ENCODE peak calls at places on chromosomes 3 and 15, in eight cellular contexts. C, R, X, S, L, M, T and A are unnamed samples.
A peak's percentile ranks its signal among the peaks of the same experiment; 100 is the strongest.

GRCh38 chr15:73295630-73296286 is 73.0 kb downstream of the HCN4 start:
- DNase-seq in C (peak; percentile 37), R (no peak), X (peak; percentile 90), S (no peak), L (no peak), M (peak; percentile 37), T (no peak), A (no peak)

GRCh38 chr3:169964176-169964575 is 2.4 kb upstream of the SEC62 start:
- DNase-seq in C (peak; percentile 35), R (no peak), X (no peak), S (no peak), L (no peak), M (peak; percentile 42), T (no peak), A (no peak)

GRCh38 chr3:187629711-187630110 is 40.5 kb downstream of the SST start:
- DNase-seq in C (no peak), R (no peak), X (no peak), S (no peak), L (no peak), M (peak; percentile 14), T (no peak), A (no peak)

GRCh38 chr3:55549172-55549571 is 62.1 kb upstream of the WNT5A start:
- DNase-seq in C (no peak), R (no peak), X (peak; percentile 30), S (no peak), L (no peak), M (no peak), T (no peak), A (no peak)

GRCh38 chr3:159158213-159158612 is 356.4 kb downstream of the MFSD1 start:
- DNase-seq in C (peak; percentile 22), R (no peak), X (no peak), S (no peak), L (peak; percentile 27), M (peak; percentile 68), T (no peak), A (peak; percentile 75)

GRCh38 chr15:41637086-41637485 is 23.1 kb upstream of the MGA start:
- DNase-seq in C (no peak), R (no peak), X (no peak), S (no peak), L (no peak), M (no peak), T (no peak), A (no peak)

GRCh38 chr3:152331018-152331541 is 62.4 kb downstream of the MBNL1 start:
- DNase-seq in C (peak; percentile 92), R (no peak), X (no peak), S (no peak), L (no peak), M (peak; percentile 93), T (no peak), A (peak; percentile 74)

GRCh38 chr3:133742351-133743091 is 3.7 kb upstream of the TF start:
- DNase-seq in C (peak; percentile 12), R (no peak), X (no peak), S (no peak), L (no peak), M (no peak), T (no peak), A (no peak)

GRCh38 chr3:4334548-4334947 is 31.4 kb downstream of the SETMAR start:
- DNase-seq in C (no peak), R (no peak), X (no peak), S (no peak), L (peak; percentile 45), M (no peak), T (no peak), A (no peak)
- TF ChIP-seq CTCF in C (peak; percentile 19), R (peak; percentile 14), X (no peak), S (no peak), L (peak; percentile 47), M (peak; percentile 5), T (no peak), A (no peak)

GRCh38 chr3:20930034-20930433 is 744.0 kb upstream of the SGO1 start:
- DNase-seq in C (peak; percentile 32), R (no peak), X (peak; percentile 21), S (no peak), L (peak; percentile 64), M (peak; percentile 29), T (no peak), A (peak; percentile 45)
- TF ChIP-seq CTCF in C (peak; percentile 52), R (peak; percentile 50), X (peak; percentile 35), S (peak; percentile 49), L (peak; percentile 87), M (peak; percentile 40), T (peak; percentile 44), A (peak; percentile 27)

DNA sequence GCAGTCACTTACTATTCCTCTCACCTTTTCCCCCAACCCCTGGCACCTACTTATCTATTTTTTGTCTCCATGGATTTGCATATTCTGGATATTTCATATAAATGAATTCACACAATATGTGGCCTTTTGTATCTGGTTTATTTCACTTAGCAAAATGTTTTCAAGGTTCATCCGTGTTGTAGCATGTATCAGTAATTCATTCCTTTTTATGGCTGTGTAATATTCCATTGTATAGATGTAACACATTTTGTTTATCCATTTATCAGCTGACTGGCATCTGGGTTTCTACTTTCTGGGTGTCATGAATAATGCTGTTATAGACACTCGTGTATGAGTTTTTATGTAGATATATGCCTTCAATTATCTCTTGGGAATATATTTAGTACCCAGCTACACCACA is 5.8 kb downstream of the MNS1 start:
- DNase-seq in C (no peak), R (no peak), X (no peak), S (no peak), L (no peak), M (no peak), T (no peak), A (no peak)
- TF ChIP-seq CTCF in C (no peak), R (no peak), X (no peak), S (no peak), L (no peak), M (no peak), T (no peak), A (no peak)

GRCh38 chr15:56869573-56869972 is 48.9 kb upstream of the TCF12 start:
- DNase-seq in C (peak; percentile 49), R (no peak), X (peak; percentile 33), S (no peak), L (peak; percentile 59), M (peak; percentile 47), T (no peak), A (peak; percentile 65)
- TF ChIP-seq CTCF in C (peak; percentile 45), R (peak; percentile 50), X (peak; percentile 52), S (peak; percentile 68), L (peak; percentile 81), M (peak; percentile 40), T (peak; percentile 53), A (peak; percentile 46)

GRCh38 chr3:126349071-126349470 is 8.1 kb downstream of the KLF15 start:
- DNase-seq in C (no peak), R (no peak), X (no peak), S (no peak), L (no peak), M (no peak), T (no peak), A (no peak)

GRCh38 chr3:126349611-126350501 is 7.4 kb downstream of the KLF15 start:
- DNase-seq in C (no peak), R (no peak), X (no peak), S (no peak), L (no peak), M (no peak), T (no peak), A (no peak)

GRCh38 chr3:126346466-126346865 is 10.7 kb downstream of the KLF15 start:
- DNase-seq in C (no peak), R (no peak), X (no peak), S (no peak), L (no peak), M (no peak), T (no peak), A (no peak)

GRCh38 chr3:126347543-126348161 is 9.6 kb downstream of the KLF15 start:
- DNase-seq in C (no peak), R (no peak), X (no peak), S (peak; percentile 53), L (no peak), M (no peak), T (no peak), A (peak; percentile 0)

DNA sequence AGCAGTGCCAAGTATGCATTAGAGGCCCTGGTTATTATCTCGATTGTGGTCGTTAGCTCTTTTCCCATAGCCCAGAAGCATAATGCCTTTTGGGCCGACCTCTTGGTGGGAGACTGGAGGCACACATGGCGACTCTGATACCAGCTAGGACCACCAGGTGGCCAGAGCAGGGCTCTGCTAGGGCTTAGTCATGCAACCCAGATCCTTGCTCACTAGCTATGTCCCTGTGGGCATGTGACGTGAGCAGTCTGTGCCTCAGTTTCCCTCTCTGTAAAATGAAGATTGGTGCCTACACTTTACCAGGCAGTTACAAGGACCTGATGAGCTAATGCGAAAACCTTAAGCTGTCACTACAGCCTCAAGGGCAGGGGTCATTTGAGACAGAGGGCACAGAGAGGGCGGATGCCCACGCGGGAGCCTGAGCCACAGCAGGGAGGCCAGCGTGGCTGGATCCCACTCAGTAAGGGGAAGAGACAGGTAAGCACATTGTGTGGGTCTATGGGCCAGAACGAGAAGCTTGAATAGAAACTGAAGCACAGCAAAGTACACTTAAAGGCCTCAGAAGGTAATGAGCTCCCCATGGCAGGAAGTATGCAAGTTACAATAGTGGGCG is 8.8 kb downstream of the KLF15 start:
- DNase-seq in C (peak; percentile 12), R (peak; percentile 8), X (no peak), S (peak; percentile 46), L (peak; percentile 71), M (peak; percentile 14), T (no peak), A (no peak)
- TF ChIP-seq CTCF in C (peak; percentile 21), R (peak; percentile 40), X (peak; percentile 26), S (no peak), L (peak; percentile 54), M (peak; percentile 16), T (no peak), A (peak; percentile 30)

DNA sequence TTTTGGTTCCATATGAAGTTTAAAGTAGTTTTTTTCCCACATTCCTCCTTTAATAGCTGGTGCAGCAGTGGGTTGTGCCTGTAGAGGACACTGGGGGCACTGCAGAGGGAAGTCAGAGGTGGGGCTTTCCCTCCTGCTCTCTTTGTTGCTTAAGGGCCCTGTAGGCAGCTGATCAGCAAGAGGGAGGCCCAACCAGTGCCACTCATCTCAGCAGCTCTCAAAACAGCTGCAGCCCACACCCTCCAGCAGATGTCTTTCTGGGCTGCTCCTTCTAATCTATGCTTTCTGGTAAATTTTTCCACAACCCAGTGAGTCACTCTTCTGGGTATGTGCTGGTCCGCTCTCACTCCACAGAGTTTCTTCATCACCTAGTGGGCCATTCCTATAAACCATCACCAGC is 263.8 kb downstream of the FEZF2 start:
- DNase-seq in C (peak; percentile 97), R (no peak), X (no peak), S (peak; percentile 73), L (peak; percentile 67), M (peak; percentile 97), T (no peak), A (no peak)
- TF ChIP-seq CTCF in C (peak; percentile 40), R (no peak), X (peak; percentile 58), S (peak; percentile 20), L (peak; percentile 44), M (peak; percentile 60), T (no peak), A (no peak)